ENCODE peak calls at places on chromosomes 11 and 22, in four cellular contexts. L is heart left ventricle, P is tibial artery, D is H9. V is an unnamed sample.

GRCh38 chr22:49404576-49405199 is 423.0 kb downstream of the BRD1 start:
- DNase-seq in L (no peak), P (no peak), D (peak; percentile 24), V (no peak)

GRCh38 chr11:76388408-76388807 is 7.3 kb downstream of the GVQW3 start:
- DNase-seq in P (no peak), L (no peak), D (no peak), V (no peak)

GRCh38 chr22:37632174-37633081 is 7.0 kb upstream of the SH3BP1 start:
- DNase-seq in D (no peak), L (no peak), P (no peak), V (peak; percentile 54)

GRCh38 chr11:103228807-103229206 is 119.6 kb downstream of the DYNC2H1 start:
- DNase-seq in D (no peak), L (no peak), P (no peak), V (no peak)

GRCh38 chr11:121578216-121579063 is 125.7 kb upstream of the SORL1-AS1 start:
- DNase-seq in L (no peak), D (no peak), P (no peak), V (no peak)

GRCh38 chr11:128316541-128317206 is 270.7 kb downstream of the ETS1 start:
- DNase-seq in D (no peak), L (no peak), P (no peak), V (no peak)

GRCh38 chr11:77201991-77202841 is 74.2 kb downstream of the MYO7A start:
- DNase-seq in L (no peak), P (peak; percentile 44), D (no peak), V (no peak)

GRCh38 chr22:37425800-37426531 is 1.3 kb downstream of the ELFN2 start:
- DNase-seq in P (no peak), L (no peak), D (peak; percentile 73), V (no peak)

GRCh38 chr22:21108379-21109115 is 62.8 kb downstream of the LRRC74B start:
- DNase-seq in D (no peak), P (no peak), L (no peak), V (no peak)

GRCh38 chr11:110095554-110095953 is 2.4 kb downstream of the ZC3H12C start:
- DNase-seq in D (no peak), L (no peak), P (no peak), V (peak; percentile 58)

GRCh38 chr11:65862191-65862735 is 2.0 kb downstream of the MUS81 start:
- DNase-seq in P (peak; percentile 68), L (no peak), D (peak; percentile 15), V (peak; percentile 47)

GRCh38 chr11:28674432-28675076 is 566.4 kb downstream of the METTL15 start:
- DNase-seq in L (no peak), P (no peak), D (peak; percentile 51), V (no peak)

GRCh38 chr22:48258108-48258705 is 1495.8 kb downstream of the TBC1D22A start:
- DNase-seq in P (peak; percentile 51), L (no peak), D (no peak), V (no peak)

GRCh38 chr11:33214187-33214586 is 43.0 kb upstream of the HIPK3 start:
- DNase-seq in D (no peak), L (no peak), P (no peak), V (no peak)

GRCh38 chr22:30538280-30538679 is 8.3 kb downstream of the SEC14L6 start:
- DNase-seq in D (no peak), L (no peak), P (no peak), V (no peak)

GRCh38 chr11:82270870-82271269 is 462.8 kb downstream of the FAM181B start:
- DNase-seq in L (no peak), P (no peak), D (peak; percentile 29), V (no peak)

GRCh38 chr22:32809786-32810185 is 8.3 kb downstream of the TIMP3 start:
- DNase-seq in L (no peak), D (no peak), P (peak; percentile 2), V (no peak)

DNA sequence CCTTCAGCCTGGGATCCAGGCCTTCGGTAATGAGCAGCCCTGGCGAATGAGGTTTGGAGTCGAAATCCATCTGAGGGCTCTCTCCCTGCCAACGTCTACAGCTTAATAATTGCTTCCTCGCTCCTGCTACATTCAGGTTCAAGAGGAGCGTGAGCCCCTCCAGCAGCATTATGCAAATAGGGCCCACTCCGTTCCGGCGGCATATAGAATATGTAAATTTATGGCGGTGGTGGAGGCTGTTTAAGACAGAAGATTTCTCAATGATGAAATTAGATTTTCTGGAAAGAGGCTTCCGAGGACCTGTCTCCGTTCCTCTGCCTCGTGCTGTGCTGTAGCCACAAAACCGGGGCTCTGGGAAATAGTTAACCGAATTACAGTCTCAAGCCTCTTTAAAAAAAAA is 402.8 kb downstream of the MIAT start:
- DNase-seq in P (no peak), L (no peak), D (no peak), V (no peak)
- H3K27me3 ChIP-seq in P (no peaks in the 10 kb centered on the region), L (peaks cover 47% of the 10 kb centered on the region), D (no peaks in the 10 kb centered on the region), V (peaks cover 7% of the 10 kb centered on the region)

DNA sequence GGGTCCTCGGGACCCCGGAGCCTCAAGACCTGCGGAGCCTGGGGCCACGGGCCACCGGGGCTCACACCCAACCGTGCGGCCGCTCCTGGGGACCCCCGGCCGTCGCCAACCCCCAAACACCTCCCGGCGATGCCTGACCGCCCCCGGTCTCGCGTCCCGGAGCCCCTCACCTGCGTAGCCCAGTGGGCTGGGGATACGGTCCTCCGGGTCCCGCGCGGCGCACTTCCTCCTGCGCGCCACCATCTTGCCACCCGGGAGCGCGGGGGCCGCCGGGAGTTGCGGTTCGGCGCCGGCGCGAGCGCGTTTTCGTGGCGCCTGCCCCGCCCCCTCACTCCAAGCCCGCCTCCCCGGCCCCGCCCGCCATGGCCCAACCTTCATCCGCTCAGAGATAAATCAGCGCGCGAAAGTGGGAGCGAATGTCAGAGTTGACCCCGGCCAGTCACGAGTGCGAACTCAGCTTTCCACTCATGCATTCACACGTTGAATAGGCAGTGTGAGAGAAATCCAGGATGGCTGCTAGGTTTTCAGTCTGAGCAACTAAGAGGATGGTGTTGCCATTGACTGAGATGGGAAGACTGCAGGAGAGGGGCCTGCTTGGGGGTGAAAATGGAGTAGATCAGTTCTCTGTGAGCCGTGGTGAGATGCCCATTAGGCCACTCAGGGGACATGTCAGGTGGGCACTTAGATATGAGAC is at the start of gene RRP7A:
- DNase-seq in P (peak; percentile 90), D (peak; percentile 74), L (peak; percentile 89), V (no peak)
- TF ChIP-seq CTCF in P (no peak), D (no peak), L (no peak), V (no peak)

DNA sequence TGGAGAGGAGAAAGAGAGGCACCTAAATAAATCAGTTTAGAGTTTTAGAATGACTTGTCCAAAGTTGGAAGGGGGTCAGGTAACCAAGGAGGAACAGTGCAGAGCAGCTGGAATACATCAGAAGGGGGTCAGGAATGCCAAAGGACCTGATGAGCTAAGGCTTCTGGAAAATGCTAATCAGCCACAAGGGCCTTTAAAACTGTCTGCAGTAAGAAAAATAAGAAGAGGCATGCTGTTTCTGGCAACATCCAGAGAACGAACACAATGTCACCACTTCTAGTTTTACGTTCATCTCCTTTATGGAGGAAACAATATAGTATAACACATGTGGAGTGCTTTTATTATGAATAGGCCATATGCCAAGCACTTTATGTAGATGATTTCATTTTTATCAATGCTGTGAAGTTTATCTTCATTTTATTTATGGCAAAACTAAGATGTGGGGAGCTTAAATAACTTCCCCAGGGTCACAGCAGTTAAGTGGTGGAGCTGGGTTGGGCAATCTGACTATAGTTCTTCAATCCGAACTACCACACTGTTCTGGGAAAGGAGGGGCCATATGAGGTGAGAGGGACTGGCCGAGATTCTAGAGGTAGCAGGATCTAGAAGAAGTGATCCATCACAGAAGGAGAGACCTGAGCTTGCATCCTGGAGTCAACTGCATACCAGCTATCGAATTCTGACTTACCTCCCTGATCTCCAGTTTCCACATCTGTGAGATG is 22.6 kb downstream of the ACO2 start:
- DNase-seq in D (no peak), L (no peak), P (no peak), V (no peak)
- H3K27ac ChIP-seq in D (no peak overlapping the region), L (peak overlapping the region; percentile 74), P (peak overlapping the region; percentile 29), V (no peak overlapping the region)

DNA sequence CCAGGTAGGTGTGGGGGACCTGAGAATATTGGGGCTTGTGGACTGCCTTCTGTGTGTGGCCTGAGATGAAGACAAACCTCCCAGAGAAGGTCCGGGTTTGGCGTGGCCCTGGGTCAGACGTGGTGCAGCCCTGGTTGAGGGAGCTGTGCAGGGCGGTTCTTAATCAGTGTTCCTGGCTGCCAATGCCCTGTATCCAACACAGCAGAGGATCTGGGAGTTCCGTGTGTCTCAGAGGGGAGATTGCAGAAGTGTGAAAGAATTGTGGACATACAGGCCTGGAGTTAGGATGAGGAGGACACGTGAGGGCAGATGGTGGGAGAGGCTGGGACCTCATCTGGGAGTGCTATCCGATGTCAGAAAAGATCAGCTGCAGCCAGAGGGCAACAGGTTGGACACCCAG is 102.0 kb upstream of the NECTIN1 start:
- DNase-seq in D (no peak), L (no peak), P (no peak), V (no peak)
- H3K27me3 ChIP-seq in D (no peaks in the 10 kb centered on the region), L (no peaks in the 10 kb centered on the region), P (peaks cover 20% of the 10 kb centered on the region), V (no peaks in the 10 kb centered on the region)

GRCh38 chr22:45319319-45319675 is 9.6 kb downstream of the FAM118A start:
- DNase-seq in L (no peak), P (no peak), D (no peak), V (no peak)

GRCh38 chr22:45318558-45319318 is 9.0 kb downstream of the FAM118A start:
- DNase-seq in P (no peak), L (no peak), D (no peak), V (no peak)

GRCh38 chr22:45318168-45318557 is 8.4 kb downstream of the FAM118A start:
- DNase-seq in D (no peak), L (peak; percentile 83), P (peak; percentile 92), V (no peak)

GRCh38 chr22:45316796-45317526 is 7.2 kb downstream of the FAM118A start:
- DNase-seq in D (no peak), L (no peak), P (no peak), V (no peak)

DNA sequence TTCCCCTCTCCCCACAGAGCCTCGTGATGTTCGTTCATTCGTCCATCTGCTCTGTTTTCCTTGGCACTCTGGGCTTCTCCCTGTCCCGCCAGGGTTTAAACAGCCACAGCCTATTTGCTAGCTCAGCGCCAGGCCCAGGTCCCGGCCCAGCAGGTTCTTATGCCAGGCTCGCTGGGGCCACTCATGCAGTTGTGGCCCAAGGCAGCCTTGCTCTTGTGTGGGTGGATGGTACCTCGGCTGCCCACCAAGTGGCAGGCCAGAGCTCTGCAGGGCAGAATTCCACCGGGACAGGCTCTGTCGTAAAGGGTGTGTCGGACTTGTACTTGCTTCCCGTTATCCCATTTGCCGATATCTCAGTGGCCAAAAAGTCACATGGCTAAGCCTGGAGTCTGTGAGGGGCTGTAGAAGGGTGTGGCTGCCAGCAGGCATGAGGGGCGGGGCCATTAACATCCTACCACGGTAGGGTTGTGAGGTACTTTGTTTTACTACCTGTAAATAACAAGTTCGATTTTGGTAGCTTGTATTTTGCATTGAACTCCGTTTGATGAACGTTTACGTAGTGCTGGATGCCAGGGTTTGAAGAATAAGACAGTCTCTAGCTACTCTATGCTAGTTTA is 7.9 kb downstream of the FAM118A start:
- DNase-seq in P (peak; percentile 96), L (peak; percentile 45), D (peak; percentile 63), V (no peak)
- TF ChIP-seq CTCF in P (peak; percentile 81), L (peak; percentile 39), D (peak; percentile 46), V (peak; percentile 33)